ENCODE peak calls at places on chromosomes 3 and 15, in five cellular contexts. H, W, J, M and Z are unnamed samples.

GRCh38 chr3:154668187-154668586 is 238.2 kb upstream of the GPR149 start:
- DNase-seq in H (no peak), W (no peak), J (no peak), M (no peak), Z (no peak)

GRCh38 chr15:45228931-45229330 is 23.1 kb upstream of the SLC28A2 start:
- DNase-seq in H (no peak), W (no peak), J (no peak), M (no peak), Z (no peak)

GRCh38 chr3:31412832-31413231 is 119.9 kb upstream of the STT3B start:
- DNase-seq in H (no peak), W (no peak), J (no peak), M (peak), Z (no peak)

GRCh38 chr3:128410669-128411573 is 55.8 kb downstream of the DNAJB8 start:
- DNase-seq in H (no peak), W (no peak), J (no peak), M (no peak), Z (no peak)

GRCh38 chr3:115658032-115658336 is 34.7 kb downstream of the GAP43 start:
- DNase-seq in H (no peak), W (no peak), J (no peak), M (no peak), Z (no peak)

GRCh38 chr3:138132239-138132638 is at the start of gene A4GNT:
- DNase-seq in H (no peak), W (no peak), J (no peak), M (no peak), Z (no peak)

GRCh38 chr3:51637941-51638471 is 33.0 kb upstream of the TEX264 start:
- DNase-seq in H (peak), W (no peak), J (no peak), M (peak), Z (no peak)

GRCh38 chr15:29115093-29115991 is 154.3 kb downstream of the NSMCE3 start:
- DNase-seq in H (peak), W (no peak), J (no peak), M (no peak), Z (no peak)

GRCh38 chr3:66053783-66054094 is 15.0 kb upstream of the MAGI1 start:
- DNase-seq in H (no peak), W (no peak), J (no peak), M (no peak), Z (no peak)

GRCh38 chr15:57322602-57323250 is 53.6 kb upstream of the CGNL1 start:
- DNase-seq in H (no peak), W (no peak), J (no peak), M (no peak), Z (peak)

GRCh38 chr15:101810905-101811304 is 1.1 kb upstream of the OR4F15 start:
- DNase-seq in H (peak), W (no peak), J (no peak), M (no peak), Z (no peak)

GRCh38 chr15:93312891-93313486 is 224.0 kb upstream of the RGMA start:
- DNase-seq in H (no peak), W (no peak), J (no peak), M (no peak), Z (no peak)

GRCh38 chr3:51937014-51937413 is 4.7 kb downstream of the RRP9 start:
- DNase-seq in H (no peak), W (peak), J (no peak), M (no peak), Z (peak)

GRCh38 chr3:149581248-149581647 is 76.6 kb downstream of the WWTR1 start:
- DNase-seq in H (no peak), W (no peak), J (no peak), M (peak), Z (no peak)

GRCh38 chr3:39814007-39814406 is 4.6 kb downstream of the MYRIP start:
- DNase-seq in H (no peak), W (no peak), J (no peak), M (peak), Z (no peak)